ENCODE peak calls at places on chromosomes 6 and 20, in seven cellular contexts. S is iris pigment epithelial cell; J is tibial nerve; F is lung; E is ELR; X is stimulated activated naive CD8-positive, alpha-beta T cell treated with anti-CD3 and anti-CD28 coated beads, Interleukin-15, amount 100 ng/mL, for 72 hours; W is brain microvascular endothelial cell. P is an unnamed sample.

GRCh38 chr6:134166529-134167221 is 114.3 kb upstream of the SLC2A12 start:
- DNase-seq in W (peak), J (no peak), E (peak), F (no peak), S (peak), X (no peak), P (no peak)

GRCh38 chr6:32173051-32173727 is 2.7 kb downstream of the AGPAT1 start:
- DNase-seq in X (no peak), F (no peak), E (no peak), J (no peak), S (no peak), W (no peak), P (no peak)

GRCh38 chr6:167493961-167494697 is 169.2 kb downstream of the TTLL2 start:
- DNase-seq in X (no peak), W (no peak), E (no peak), J (peak), F (no peak), S (no peak), P (no peak)

GRCh38 chr6:163386329-163386910 is 28.1 kb upstream of the QKI start:
- DNase-seq in X (no peak), W (no peak), J (no peak), F (no peak), E (no peak), S (no peak), P (no peak)

GRCh38 chr6:45576648-45577624 is 199.2 kb upstream of the SUPT3H start:
- DNase-seq in J (no peak), F (peak), S (no peak), X (no peak), W (no peak), E (no peak), P (peak)

GRCh38 chr20:16369441-16369840 is 203.8 kb downstream of the KIF16B start:
- DNase-seq in F (no peak), E (no peak), J (no peak), W (no peak), X (no peak), S (no peak), P (no peak)

GRCh38 chr6:152225231-152225934 is 411.8 kb downstream of the SYNE1 start:
- DNase-seq in F (no peak), J (no peak), W (no peak), X (no peak), E (no peak), S (peak), P (peak)

GRCh38 chr6:27251672-27252251 is 4.3 kb downstream of the PRSS16 start:
- DNase-seq in J (no peak), X (peak), F (peak), S (peak), E (peak), W (peak), P (peak)

GRCh38 chr20:826695-827323 is 6.7 kb upstream of the FAM110A start:
- DNase-seq in F (no peak), X (no peak), S (no peak), W (no peak), J (no peak), E (no peak), P (no peak)

GRCh38 chr6:134452901-134453300 is 135.0 kb upstream of the SGK1 start:
- DNase-seq in E (peak), S (no peak), X (no peak), W (no peak), J (no peak), F (no peak), P (no peak)

GRCh38 chr6:166237611-166238010 is 70.0 kb upstream of the TBXT start:
- DNase-seq in W (no peak), E (no peak), S (no peak), F (no peak), X (no peak), J (no peak), P (no peak)

GRCh38 chr6:125361868-125362267 is 60.1 kb upstream of the HDDC2 start:
- DNase-seq in F (no peak), W (no peak), S (no peak), X (no peak), E (no peak), J (no peak), P (no peak)

GRCh38 chr6:129686941-129687627 is 22.9 kb downstream of the ARHGAP18 start:
- DNase-seq in W (peak), J (no peak), S (peak), E (peak), X (peak), F (no peak), P (peak)

GRCh38 chr6:30135757-30136156 is at the start of gene TRIM40:
- DNase-seq in J (no peak), E (no peak), X (no peak), W (no peak), S (no peak), F (no peak), P (no peak)

GRCh38 chr6:167044696-167045095 is 45.5 kb downstream of the CEP43 start:
- DNase-seq in E (peak), J (no peak), X (no peak), W (peak), S (no peak), F (no peak), P (no peak)

P was measured in mesenchymal stem cell.